ENCODE peak calls at places on chromosome 10, in nine cellular contexts. N is dermis microvascular lymphatic vessel endothelial cell; A is uterus; M is memory B cell; Y is MCF 10A; I is stimulated activated CD8-positive, alpha-beta memory T cell treated with anti-CD3 and anti-CD28 coated beads, Interleukin-12 subunit alpha, Interleukin-12 subunit beta, amount 100 ng/mL, for 4 hours; C is body of pancreas; X is HL-60; S is activated CD4-positive, alpha-beta T cell treated with anti-CD3 and anti-CD28 coated beads, Interleukin-2, amount 10 ng/mL, durations not matched to agents 7 days and 5 days. K is an unnamed sample.

GRCh38 chr10:88791924-88792323 is 10.6 kb upstream of the LIPM start:
- DNase-seq in Y (peak; percentile 52), A (no peak), M (peak; percentile 5), N (peak; percentile 16), X (peak; percentile 12), I (no peak), S (no peak), C (peak; percentile 13), K (no peak)

GRCh38 chr10:119896061-119896655 is 3.6 kb downstream of the SEC23IP start:
- DNase-seq in A (no peak), X (peak; percentile 71), N (no peak), Y (peak; percentile 78), C (peak; percentile 34), S (no peak), M (no peak), I (no peak), K (peak; percentile 87)

GRCh38 chr10:110556993-110557601 is 10.4 kb upstream of the SMC3 start:
- DNase-seq in N (peak; percentile 31), I (peak; percentile 37), Y (peak; percentile 27), C (peak; percentile 39), M (peak; percentile 52), S (peak; percentile 80), A (no peak), X (peak; percentile 59), K (peak; percentile 44)

GRCh38 chr10:86684305-86684704 is 16.0 kb downstream of the LDB3 start:
- DNase-seq in M (no peak), A (peak; percentile 59), Y (no peak), N (no peak), S (no peak), I (no peak), X (no peak), C (no peak), K (peak; percentile 28)

GRCh38 chr10:48547061-48547895 is 57.6 kb downstream of the ARHGAP22 start:
- DNase-seq in Y (no peak), C (no peak), A (no peak), S (no peak), X (no peak), N (no peak), I (no peak), M (no peak), K (no peak)

GRCh38 chr10:11647676-11648075 is 36.2 kb upstream of the USP6NL start:
- DNase-seq in I (no peak), A (no peak), C (no peak), X (no peak), S (no peak), M (no peak), N (peak; percentile 81), Y (peak; percentile 55), K (peak; percentile 12)

GRCh38 chr10:89389254-89389653 is 3.2 kb upstream of the IFIT1 start:
- DNase-seq in M (no peak), C (no peak), N (peak; percentile 36), Y (peak; percentile 40), I (no peak), X (no peak), S (no peak), A (no peak), K (peak; percentile 53)

GRCh38 chr10:87705339-87705738 is 45.7 kb downstream of the PAPSS2 start:
- DNase-seq in X (no peak), S (no peak), N (no peak), I (no peak), C (no peak), M (no peak), A (no peak), Y (peak; percentile 9), K (peak; percentile 20)

GRCh38 chr10:78997635-78998618 is 70.8 kb upstream of the ZMIZ1 start:
- DNase-seq in I (no peak), A (no peak), Y (peak; percentile 44), X (no peak), C (no peak), M (no peak), S (no peak), N (no peak), K (no peak)

GRCh38 chr10:100020161-100020882 is 10.6 kb upstream of the DNMBP start:
- DNase-seq in I (no peak), C (no peak), X (no peak), S (no peak), N (no peak), A (no peak), M (peak; percentile 6), Y (no peak), K (no peak)

GRCh38 chr10:113879691-113880090 is 25.2 kb downstream of the NHLRC2 start:
- DNase-seq in C (no peak), X (no peak), N (no peak), M (no peak), Y (no peak), A (no peak), S (no peak), I (no peak), K (no peak)

GRCh38 chr10:117374506-117375359 is 507 bp downstream of the PDZD8 start:
- DNase-seq in X (peak; percentile 58), M (peak; percentile 2), A (peak; percentile 32), Y (peak; percentile 45), S (peak; percentile 25), N (peak; percentile 67), I (peak; percentile 8), C (peak; percentile 52), K (no peak)

GRCh38 chr10:100370561-100370975 is 23.5 kb downstream of the SCD start:
- DNase-seq in A (no peak), N (peak; percentile 41), I (no peak), M (no peak), X (peak; percentile 75), Y (peak; percentile 72), S (peak; percentile 52), C (peak; percentile 22), K (peak; percentile 78)

GRCh38 chr10:133128126-133129081 is 31.6 kb upstream of the KNDC1 start:
- DNase-seq in M (no peak), I (no peak), Y (no peak), A (no peak), N (no peak), X (no peak), S (no peak), C (peak; percentile 7), K (no peak)

GRCh38 chr10:79049931-79050895 is 18.6 kb upstream of the ZMIZ1 start:
- DNase-seq in M (no peak), Y (no peak), N (no peak), S (no peak), C (no peak), X (no peak), I (no peak), A (peak; percentile 12), K (no peak)

GRCh38 chr10:68560201-68560915 is at the start of gene TET1:
- DNase-seq in S (peak; percentile 21), N (peak; percentile 12), C (peak; percentile 55), X (peak; percentile 61), Y (peak; percentile 39), A (peak; percentile 63), I (no peak), M (no peak), K (peak; percentile 81)

GRCh38 chr10:44348496-44348895 is 36.4 kb downstream of the CXCL12 start:
- DNase-seq in I (no peak), X (no peak), A (no peak), M (no peak), S (no peak), C (no peak), N (no peak), Y (no peak), K (no peak)

GRCh38 chr10:45375101-45375500 is 1.1 kb downstream of the ALOX5 start:
- DNase-seq in S (no peak), X (no peak), Y (no peak), I (no peak), M (no peak), C (no peak), A (no peak), N (no peak), K (no peak)

GRCh38 chr10:13337128-13337826 is 10.8 kb downstream of the SEPHS1 start:
- DNase-seq in I (no peak), M (no peak), A (no peak), X (no peak), C (no peak), S (no peak), Y (no peak), N (no peak), K (no peak)

GRCh38 chr10:86164912-86165311 is 201.7 kb downstream of the GRID1 start:
- DNase-seq in Y (no peak), I (no peak), A (no peak), S (no peak), M (no peak), C (no peak), X (no peak), N (no peak), K (no peak)

GRCh38 chr10:103576862-103577261 is 83.4 kb downstream of the NEURL1 start:
- DNase-seq in X (no peak), S (no peak), I (no peak), M (no peak), C (peak; percentile 70), N (no peak), Y (no peak), A (no peak), K (no peak)

GRCh38 chr10:116688241-116688711 is 54.1 kb downstream of the HSPA12A start:
- DNase-seq in Y (no peak), C (no peak), I (no peak), X (no peak), M (no peak), A (peak; percentile 42), N (no peak), S (no peak), K (peak; percentile 46)

GRCh38 chr10:91976324-91977051 is 52.9 kb downstream of the BTAF1 start:
- DNase-seq in X (no peak), S (no peak), C (no peak), I (no peak), A (no peak), M (no peak), N (no peak), Y (no peak), K (no peak)

GRCh38 chr10:124671486-124672075 is 72.6 kb downstream of the FAM53B start:
- DNase-seq in N (no peak), Y (peak; percentile 21), X (peak; percentile 54), A (no peak), I (no peak), S (peak; percentile 21), C (no peak), M (no peak), K (peak; percentile 40)

GRCh38 chr10:86367339-86367951 is 850 bp upstream of the GRID1 start:
- DNase-seq in S (no peak), I (no peak), Y (no peak), M (no peak), X (no peak), N (no peak), A (no peak), C (no peak), K (peak; percentile 36)

GRCh38 chr10:25177754-25178135 is 2.9 kb downstream of the GPR158 start:
- DNase-seq in M (no peak), Y (no peak), S (no peak), A (no peak), C (no peak), I (no peak), N (no peak), X (no peak), K (no peak)

GRCh38 chr10:56782503-56782902 is 421.4 kb upstream of the ZWINT start:
- DNase-seq in I (no peak), N (no peak), X (no peak), S (no peak), Y (no peak), C (no peak), A (no peak), M (no peak), K (no peak)

GRCh38 chr10:129958118-129958685 is 5.9 kb downstream of the EBF3 start:
- DNase-seq in M (no peak), A (no peak), X (no peak), C (no peak), I (no peak), S (no peak), Y (no peak), N (peak; percentile 56), K (no peak)

GRCh38 chr10:129446182-129446581 is 20.9 kb upstream of the MGMT start:
- DNase-seq in I (no peak), N (no peak), X (no peak), A (no peak), C (no peak), Y (no peak), M (no peak), S (no peak), K (no peak)

GRCh38 chr10:99760321-99760720 is 22.1 kb upstream of the ABCC2 start:
- DNase-seq in N (no peak), Y (peak; percentile 41), A (no peak), M (no peak), S (no peak), X (no peak), C (no peak), I (no peak), K (no peak)

K was measured in foreskin fibroblast.